ENCODE peak calls at places on chromosomes 11 and 22, in ten cellular contexts. One of them, this sample, is unnamed.
A peak's percentile ranks its signal among the peaks of the same experiment; 100 is the strongest.

GRCh38 chr11:103648670-103649400 is 387.6 kb upstream of the DDI1 start:
- DNase-seq in Peyer's patch: no peak
- DNase-seq in cardiac muscle cell: peak; percentile 73
- DNase-seq in aorta: no peak
- DNase-seq in dorsolateral prefrontal cortex: no peak
- DNase-seq in CD8-positive, alpha-beta memory T cell: no peak
- DNase-seq in GM23338: no peak
- DNase-seq in tibial nerve: no peak
- DNase-seq in H9: no peak
- DNase-seq in GM06990: peak; percentile 61
- DNase-seq in this sample: no peak

GRCh38 chr11:32395127-32395526 is 40.2 kb downstream of the WT1 start:
- DNase-seq in aorta: no peak
- DNase-seq in H9: no peak
- DNase-seq in Peyer's patch: no peak
- DNase-seq in CD8-positive, alpha-beta memory T cell: no peak
- DNase-seq in GM23338: no peak
- DNase-seq in tibial nerve: no peak
- DNase-seq in dorsolateral prefrontal cortex: no peak
- DNase-seq in cardiac muscle cell: no peak
- DNase-seq in GM06990: no peak
- DNase-seq in this sample: no peak

GRCh38 chr11:2951235-2952110 is 22.3 kb upstream of the PHLDA2 start:
- DNase-seq in dorsolateral prefrontal cortex: no peak
- DNase-seq in GM23338: no peak
- DNase-seq in CD8-positive, alpha-beta memory T cell: no peak
- DNase-seq in tibial nerve: no peak
- DNase-seq in H9: no peak
- DNase-seq in Peyer's patch: no peak
- DNase-seq in GM06990: no peak
- DNase-seq in cardiac muscle cell: peak; percentile 52
- DNase-seq in aorta: no peak
- DNase-seq in this sample: no peak

GRCh38 chr11:64348611-64349387 is 8.8 kb downstream of the CCDC88B start:
- DNase-seq in dorsolateral prefrontal cortex: no peak
- DNase-seq in GM06990: no peak
- DNase-seq in CD8-positive, alpha-beta memory T cell: no peak
- DNase-seq in GM23338: peak; percentile 62
- DNase-seq in Peyer's patch: no peak
- DNase-seq in H9: no peak
- DNase-seq in aorta: no peak
- DNase-seq in tibial nerve: no peak
- DNase-seq in cardiac muscle cell: no peak
- DNase-seq in this sample: no peak

GRCh38 chr11:62054484-62055121 is 69.2 kb upstream of the INCENP start:
- DNase-seq in GM23338: peak; percentile 45
- DNase-seq in GM06990: no peak
- DNase-seq in aorta: no peak
- DNase-seq in H9: peak; percentile 47
- DNase-seq in Peyer's patch: no peak
- DNase-seq in tibial nerve: no peak
- DNase-seq in CD8-positive, alpha-beta memory T cell: peak; percentile 3
- DNase-seq in cardiac muscle cell: peak; percentile 26
- DNase-seq in dorsolateral prefrontal cortex: no peak
- DNase-seq in this sample: no peak

GRCh38 chr11:76659672-76660532 is 10.6 kb downstream of the LRRC32 start:
- DNase-seq in cardiac muscle cell: no peak
- DNase-seq in GM23338: no peak
- DNase-seq in aorta: peak; percentile 67
- DNase-seq in CD8-positive, alpha-beta memory T cell: no peak
- DNase-seq in dorsolateral prefrontal cortex: peak; percentile 37
- DNase-seq in Peyer's patch: no peak
- DNase-seq in H9: no peak
- DNase-seq in tibial nerve: no peak
- DNase-seq in GM06990: no peak
- DNase-seq in this sample: no peak

GRCh38 chr11:65066805-65067291 is 8.5 kb upstream of the NAALADL1 start:
- DNase-seq in Peyer's patch: no peak
- DNase-seq in GM06990: no peak
- DNase-seq in tibial nerve: no peak
- DNase-seq in H9: peak; percentile 82
- DNase-seq in aorta: no peak
- DNase-seq in dorsolateral prefrontal cortex: no peak
- DNase-seq in GM23338: peak; percentile 77
- DNase-seq in cardiac muscle cell: no peak
- DNase-seq in CD8-positive, alpha-beta memory T cell: no peak
- DNase-seq in this sample: no peak

GRCh38 chr11:35354644-35355043 is 64.7 kb downstream of the SLC1A2 start:
- DNase-seq in GM06990: no peak
- DNase-seq in tibial nerve: no peak
- DNase-seq in Peyer's patch: no peak
- DNase-seq in GM23338: no peak
- DNase-seq in dorsolateral prefrontal cortex: no peak
- DNase-seq in CD8-positive, alpha-beta memory T cell: no peak
- DNase-seq in H9: no peak
- DNase-seq in aorta: no peak
- DNase-seq in cardiac muscle cell: no peak
- DNase-seq in this sample: no peak

GRCh38 chr11:16605440-16605970 is 132.9 kb upstream of the C11orf58 start:
- DNase-seq in aorta: no peak
- DNase-seq in dorsolateral prefrontal cortex: no peak
- DNase-seq in cardiac muscle cell: peak; percentile 40
- DNase-seq in tibial nerve: peak; percentile 50
- DNase-seq in GM06990: no peak
- DNase-seq in CD8-positive, alpha-beta memory T cell: no peak
- DNase-seq in Peyer's patch: no peak
- DNase-seq in H9: peak; percentile 55
- DNase-seq in GM23338: peak; percentile 74
- DNase-seq in this sample: no peak

GRCh38 chr11:33735426-33736147 is 636 bp downstream of the CD59 start:
- DNase-seq in CD8-positive, alpha-beta memory T cell: peak; percentile 51
- DNase-seq in aorta: peak; percentile 84
- DNase-seq in H9: no peak
- DNase-seq in GM23338: peak; percentile 52
- DNase-seq in dorsolateral prefrontal cortex: no peak
- DNase-seq in GM06990: peak; percentile 80
- DNase-seq in Peyer's patch: peak; percentile 47
- DNase-seq in tibial nerve: peak; percentile 29
- DNase-seq in cardiac muscle cell: peak; percentile 39
- DNase-seq in this sample: no peak

GRCh38 chr22:27220349-27220748 is 563.0 kb downstream of the MIAT start:
- DNase-seq in cardiac muscle cell: peak; percentile 85
- DNase-seq in CD8-positive, alpha-beta memory T cell: no peak
- DNase-seq in GM06990: no peak
- DNase-seq in Peyer's patch: no peak
- DNase-seq in H9: no peak
- DNase-seq in aorta: no peak
- DNase-seq in GM23338: no peak
- DNase-seq in tibial nerve: peak; percentile 46
- DNase-seq in dorsolateral prefrontal cortex: no peak
- DNase-seq in this sample: no peak

GRCh38 chr22:31098633-31099110 is 8.7 kb downstream of the SELENOM start:
- DNase-seq in aorta: no peak
- DNase-seq in GM06990: no peak
- DNase-seq in tibial nerve: peak; percentile 74
- DNase-seq in dorsolateral prefrontal cortex: no peak
- DNase-seq in GM23338: peak; percentile 94
- DNase-seq in Peyer's patch: no peak
- DNase-seq in cardiac muscle cell: no peak
- DNase-seq in CD8-positive, alpha-beta memory T cell: no peak
- DNase-seq in H9: peak; percentile 94
- DNase-seq in this sample: no peak

DNA sequence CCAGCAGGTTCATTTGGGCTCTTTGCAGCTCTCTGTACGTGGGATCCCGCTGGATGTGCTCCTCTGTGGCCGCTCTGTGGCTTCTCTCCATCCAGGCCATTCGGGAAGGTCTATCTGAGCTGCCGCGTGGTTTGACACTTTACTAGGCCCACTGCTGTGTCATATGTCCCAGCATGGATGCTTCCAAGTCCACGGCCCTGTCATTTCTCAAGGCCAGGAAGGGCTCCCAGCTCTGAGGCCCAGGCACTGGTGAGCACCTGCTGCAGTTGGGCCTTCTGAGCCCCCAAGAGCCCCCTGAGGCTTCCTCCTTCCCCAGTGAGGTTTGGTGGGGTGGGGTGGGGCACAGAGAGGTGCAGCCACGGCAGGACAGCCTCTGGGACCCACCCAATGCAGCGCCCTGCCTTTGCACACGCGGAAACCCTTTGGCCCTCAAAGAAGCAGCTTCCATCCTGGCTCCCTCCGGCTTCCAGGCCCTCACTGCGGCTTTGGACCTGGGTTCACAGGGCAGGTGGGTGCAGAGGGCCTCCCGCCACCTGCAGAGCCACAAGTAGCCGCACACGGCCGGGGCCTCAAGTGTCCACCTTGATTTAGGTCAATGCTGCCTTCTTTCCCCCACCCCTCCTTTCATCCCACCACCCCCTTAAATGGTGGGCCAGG is 44.5 kb upstream of the FGF3 start:
- DNase-seq in H9: no peak
- DNase-seq in CD8-positive, alpha-beta memory T cell: no peak
- DNase-seq in aorta: no peak
- DNase-seq in cardiac muscle cell: no peak
- DNase-seq in tibial nerve: no peak
- DNase-seq in dorsolateral prefrontal cortex: peak; percentile 25
- DNase-seq in GM06990: no peak
- DNase-seq in GM23338: no peak
- DNase-seq in Peyer's patch: no peak
- DNase-seq in this sample: no peak
- H3K27me3 ChIP-seq in H9: no peaks in the 10 kb centered on the region
- H3K27me3 ChIP-seq in CD8-positive, alpha-beta memory T cell: no peaks in the 10 kb centered on the region
- H3K27me3 ChIP-seq in aorta: no peaks in the 10 kb centered on the region
- H3K27me3 ChIP-seq in cardiac muscle cell: no peaks in the 10 kb centered on the region
- H3K27me3 ChIP-seq in tibial nerve: peaks cover 22% of the 10 kb centered on the region
- H3K27me3 ChIP-seq in dorsolateral prefrontal cortex: peaks cover 20% of the 10 kb centered on the region
- H3K27me3 ChIP-seq in GM06990: no peaks in the 10 kb centered on the region
- H3K27me3 ChIP-seq in GM23338: no peaks in the 10 kb centered on the region
- H3K27me3 ChIP-seq in Peyer's patch: no peaks in the 10 kb centered on the region
- H3K27me3 ChIP-seq in this sample: no peaks in the 10 kb centered on the region

GRCh38 chr11:128888034-128888985 is 2.8 kb upstream of the KCNJ5 start:
- DNase-seq in GM23338: peak; percentile 83
- DNase-seq in aorta: no peak
- DNase-seq in cardiac muscle cell: no peak
- DNase-seq in CD8-positive, alpha-beta memory T cell: no peak
- DNase-seq in tibial nerve: no peak
- DNase-seq in GM06990: no peak
- DNase-seq in H9: no peak
- DNase-seq in Peyer's patch: no peak
- DNase-seq in dorsolateral prefrontal cortex: no peak
- DNase-seq in this sample: no peak
- H3K27me3 ChIP-seq in GM23338: peaks cover 79% of the 10 kb centered on the region
- H3K27me3 ChIP-seq in aorta: no peaks in the 10 kb centered on the region
- H3K27me3 ChIP-seq in cardiac muscle cell: no peaks in the 10 kb centered on the region
- H3K27me3 ChIP-seq in CD8-positive, alpha-beta memory T cell: peaks cover 25% of the 10 kb centered on the region
- H3K27me3 ChIP-seq in tibial nerve: peaks cover 41% of the 10 kb centered on the region
- H3K27me3 ChIP-seq in GM06990: peaks cover 3% of the 10 kb centered on the region
- H3K27me3 ChIP-seq in H9: peaks cover 48% of the 10 kb centered on the region
- H3K27me3 ChIP-seq in Peyer's patch: no peaks in the 10 kb centered on the region
- H3K27me3 ChIP-seq in dorsolateral prefrontal cortex: no peaks in the 10 kb centered on the region
- H3K27me3 ChIP-seq in this sample: no peaks in the 10 kb centered on the region

GRCh38 chr22:50261615-50262459 is at the start of gene MAPK12:
- DNase-seq in dorsolateral prefrontal cortex: no peak
- DNase-seq in CD8-positive, alpha-beta memory T cell: no peak
- DNase-seq in H9: peak; percentile 63
- DNase-seq in cardiac muscle cell: peak; percentile 68
- DNase-seq in GM23338: peak; percentile 79
- DNase-seq in tibial nerve: no peak
- DNase-seq in aorta: no peak
- DNase-seq in Peyer's patch: no peak
- DNase-seq in GM06990: peak; percentile 69
- DNase-seq in this sample: no peak
- H3K27me3 ChIP-seq in dorsolateral prefrontal cortex: peaks cover 4% of the 10 kb centered on the region
- H3K27me3 ChIP-seq in CD8-positive, alpha-beta memory T cell: peaks cover 13% of the 10 kb centered on the region
- H3K27me3 ChIP-seq in H9: no peaks in the 10 kb centered on the region
- H3K27me3 ChIP-seq in cardiac muscle cell: peaks cover 20% of the 10 kb centered on the region
- H3K27me3 ChIP-seq in GM23338: peaks cover 32% of the 10 kb centered on the region
- H3K27me3 ChIP-seq in tibial nerve: peaks cover 63% of the 10 kb centered on the region
- H3K27me3 ChIP-seq in aorta: no peaks in the 10 kb centered on the region
- H3K27me3 ChIP-seq in Peyer's patch: no peaks in the 10 kb centered on the region
- H3K27me3 ChIP-seq in GM06990: no peaks in the 10 kb centered on the region
- H3K27me3 ChIP-seq in this sample: no peaks in the 10 kb centered on the region

DNA sequence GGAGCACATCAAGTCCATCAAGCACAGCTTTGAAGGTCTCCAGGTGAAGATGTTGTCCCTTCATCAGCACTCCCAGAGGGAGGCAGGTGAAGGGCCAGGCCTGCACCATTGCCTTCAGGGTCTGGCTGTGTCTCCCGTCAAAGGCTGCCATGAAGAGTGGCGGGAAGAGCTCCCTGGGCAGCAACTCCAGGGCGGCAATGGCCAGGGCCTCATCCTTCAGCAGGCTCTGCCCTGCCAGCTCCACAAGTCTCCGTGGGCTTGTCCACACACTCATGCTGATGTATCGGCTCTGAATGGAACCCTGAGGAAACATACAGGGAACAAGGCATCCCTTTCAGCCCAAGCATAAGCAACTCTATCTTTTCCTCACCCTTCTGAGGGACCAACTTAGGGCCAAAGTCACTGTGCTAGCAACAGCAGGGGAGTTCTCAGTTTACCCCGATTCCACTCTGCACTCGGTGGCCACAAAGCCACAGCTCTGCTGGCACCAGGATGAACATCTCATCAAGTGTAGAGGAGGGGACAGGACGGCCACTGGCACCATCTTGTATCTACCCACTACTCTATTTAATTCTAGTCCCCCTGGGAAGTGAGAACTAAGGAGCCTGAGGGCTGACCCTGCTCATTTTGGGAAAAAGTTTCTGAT is 8.2 kb downstream of the PRAME start:
- DNase-seq in H9: no peak
- DNase-seq in CD8-positive, alpha-beta memory T cell: no peak
- DNase-seq in cardiac muscle cell: no peak
- DNase-seq in Peyer's patch: no peak
- DNase-seq in GM23338: no peak
- DNase-seq in aorta: no peak
- DNase-seq in tibial nerve: no peak
- DNase-seq in dorsolateral prefrontal cortex: no peak
- DNase-seq in GM06990: no peak
- DNase-seq in this sample: no peak
- H3K27me3 ChIP-seq in H9: peaks cover 43% of the 10 kb centered on the region
- H3K27me3 ChIP-seq in CD8-positive, alpha-beta memory T cell: no peaks in the 10 kb centered on the region
- H3K27me3 ChIP-seq in cardiac muscle cell: no peaks in the 10 kb centered on the region
- H3K27me3 ChIP-seq in Peyer's patch: no peaks in the 10 kb centered on the region
- H3K27me3 ChIP-seq in GM23338: peaks cover 99% of the 10 kb centered on the region
- H3K27me3 ChIP-seq in aorta: no peaks in the 10 kb centered on the region
- H3K27me3 ChIP-seq in tibial nerve: no peaks in the 10 kb centered on the region
- H3K27me3 ChIP-seq in dorsolateral prefrontal cortex: no peaks in the 10 kb centered on the region
- H3K27me3 ChIP-seq in GM06990: no peaks in the 10 kb centered on the region
- H3K27me3 ChIP-seq in this sample: no peaks in the 10 kb centered on the region

GRCh38 chr11:118265954-118266353 is 1.9 kb upstream of the MPZL2 start:
- DNase-seq in H9: no peak
- DNase-seq in dorsolateral prefrontal cortex: no peak
- DNase-seq in tibial nerve: no peak
- DNase-seq in Peyer's patch: no peak
- DNase-seq in cardiac muscle cell: no peak
- DNase-seq in aorta: no peak
- DNase-seq in GM23338: no peak
- DNase-seq in CD8-positive, alpha-beta memory T cell: no peak
- DNase-seq in GM06990: no peak
- DNase-seq in this sample: peak; percentile 73
- H3K27me3 ChIP-seq in H9: peaks cover 8% of the 10 kb centered on the region
- H3K27me3 ChIP-seq in dorsolateral prefrontal cortex: peaks cover 48% of the 10 kb centered on the region
- H3K27me3 ChIP-seq in tibial nerve: peaks cover 46% of the 10 kb centered on the region
- H3K27me3 ChIP-seq in Peyer's patch: no peaks in the 10 kb centered on the region
- H3K27me3 ChIP-seq in cardiac muscle cell: peaks cover 92% of the 10 kb centered on the region
- H3K27me3 ChIP-seq in aorta: peaks cover 5% of the 10 kb centered on the region
- H3K27me3 ChIP-seq in GM23338: peaks cover 52% of the 10 kb centered on the region
- H3K27me3 ChIP-seq in CD8-positive, alpha-beta memory T cell: no peaks in the 10 kb centered on the region
- H3K27me3 ChIP-seq in GM06990: peaks cover 1% of the 10 kb centered on the region
- H3K27me3 ChIP-seq in this sample: no peaks in the 10 kb centered on the region

GRCh38 chr11:1671658-1672057 is 25.3 kb upstream of the KRTAP5-6 start:
- DNase-seq in GM23338: no peak
- DNase-seq in dorsolateral prefrontal cortex: no peak
- DNase-seq in Peyer's patch: no peak
- DNase-seq in H9: no peak
- DNase-seq in tibial nerve: no peak
- DNase-seq in aorta: no peak
- DNase-seq in cardiac muscle cell: no peak
- DNase-seq in CD8-positive, alpha-beta memory T cell: no peak
- DNase-seq in GM06990: no peak
- DNase-seq in this sample: no peak
- H3K27me3 ChIP-seq in GM23338: no peaks in the 10 kb centered on the region
- H3K27me3 ChIP-seq in dorsolateral prefrontal cortex: peaks cover 16% of the 10 kb centered on the region
- H3K27me3 ChIP-seq in Peyer's patch: no peaks in the 10 kb centered on the region
- H3K27me3 ChIP-seq in H9: no peaks in the 10 kb centered on the region
- H3K27me3 ChIP-seq in tibial nerve: peaks cover 58% of the 10 kb centered on the region
- H3K27me3 ChIP-seq in aorta: no peaks in the 10 kb centered on the region
- H3K27me3 ChIP-seq in cardiac muscle cell: no peaks in the 10 kb centered on the region
- H3K27me3 ChIP-seq in CD8-positive, alpha-beta memory T cell: peaks cover 6% of the 10 kb centered on the region
- H3K27me3 ChIP-seq in GM06990: peaks cover 1% of the 10 kb centered on the region
- H3K27me3 ChIP-seq in this sample: peaks cover 36% of the 10 kb centered on the region

This sample was measured in RWPE2.